ENCODE peak calls at places on chromosomes 13 and 19, in five cellular contexts. I, G, V, E and R are unnamed samples.

GRCh38 chr13:53405616-53406015 is 377.0 kb downstream of the OLFM4 start:
- DNase-seq in G (peak), V (no peak), E (peak), I (peak), R (no peak)

GRCh38 chr13:94950303-94950702 is 238.0 kb upstream of the SOX21 start:
- DNase-seq in E (no peak), V (no peak), I (no peak), G (no peak), R (no peak)

GRCh38 chr19:1460033-1460995 is 10.4 kb downstream of the APC2 start:
- DNase-seq in I (no peak), E (no peak), V (no peak), G (no peak), R (no peak)

GRCh38 chr13:48797127-48797526 is 143.4 kb downstream of the CYSLTR2 start:
- DNase-seq in V (no peak), I (no peak), E (no peak), G (no peak), R (no peak)

GRCh38 chr19:10920288-10920655 is 8.2 kb downstream of the YIPF2 start:
- DNase-seq in V (no peak), E (no peak), G (no peak), I (no peak), R (no peak)

GRCh38 chr19:6680141-6680540 is 10.2 kb upstream of the TNFSF14 start:
- DNase-seq in E (no peak), G (no peak), V (no peak), I (no peak), R (no peak)

GRCh38 chr19:28332886-28333285 is 880.1 kb downstream of the UQCRFS1 start:
- DNase-seq in G (no peak), E (no peak), I (no peak), V (no peak), R (no peak)

GRCh38 chr19:12657966-12658365 is 8.6 kb downstream of the MAN2B1 start:
- DNase-seq in G (no peak), I (no peak), E (no peak), V (no peak), R (no peak)

GRCh38 chr13:114161644-114162532 is 17.2 kb upstream of the CFAP97D2 start:
- DNase-seq in V (no peak), G (peak), I (no peak), E (no peak), R (peak)

GRCh38 chr19:8387688-8388611 is 2.2 kb upstream of the RAB11B start:
- DNase-seq in G (peak), E (no peak), V (no peak), I (peak), R (no peak)

GRCh38 chr13:71864094-71864980 is 2.7 kb downstream of the DACH1 start:
- DNase-seq in I (no peak), V (no peak), G (no peak), E (peak), R (peak)

GRCh38 chr19:58356971-58357797 is 3.9 kb upstream of the A1BG start:
- DNase-seq in E (no peak), I (no peak), V (no peak), G (no peak), R (no peak)

GRCh38 chr19:58364127-58364526 is 1.6 kb upstream of the ZNF497 start:
- DNase-seq in V (no peak), I (no peak), G (no peak), E (no peak), R (no peak)

GRCh38 chr19:58362272-58362994 is at the start of gene ZNF497:
- DNase-seq in E (peak), I (peak), V (peak), G (peak), R (peak)

GRCh38 chr19:58357798-58358145 is 4.5 kb upstream of the A1BG start:
- DNase-seq in G (no peak), V (no peak), E (no peak), I (no peak), R (no peak)

GRCh38 chr19:58361900-58362271 is 665 bp downstream of the ZNF497 start:
- DNase-seq in G (peak), E (no peak), V (peak), I (peak), R (no peak)
- TF ChIP-seq JUN in G (no peak), E (no peak), V (no peak), I (no peak), R (no peak)

GRCh38 chr13:110187501-110188161 is 119.3 kb downstream of the COL4A1 start:
- DNase-seq in E (no peak), G (no peak), I (no peak), V (no peak), R (peak)
- H3K27ac ChIP-seq in E (no peak), G (no peak), I (no peak), V (no peak), R (no peak)

GRCh38 chr13:39956036-39956435 is 300.6 kb downstream of the COG6 start:
- DNase-seq in V (no peak), E (no peak), G (no peak), I (no peak), R (no peak)
- TF ChIP-seq JUN in V (no peak), E (no peak), G (no peak), I (no peak), R (no peak)

GRCh38 chr13:99895428-99895998 is 76.1 kb downstream of the ZIC5 start:
- DNase-seq in I (no peak), G (no peak), V (no peak), E (no peak), R (peak)

GRCh38 chr13:99894105-99894504 is 77.5 kb downstream of the ZIC5 start:
- DNase-seq in E (no peak), V (no peak), G (no peak), I (no peak), R (no peak)

GRCh38 chr13:99894835-99895427 is 76.6 kb downstream of the ZIC5 start:
- DNase-seq in G (no peak), V (no peak), E (no peak), I (no peak), R (peak)

GRCh38 chr13:99896712-99897440 is 74.7 kb downstream of the ZIC5 start:
- DNase-seq in G (no peak), E (no peak), V (no peak), I (no peak), R (no peak)

DNA sequence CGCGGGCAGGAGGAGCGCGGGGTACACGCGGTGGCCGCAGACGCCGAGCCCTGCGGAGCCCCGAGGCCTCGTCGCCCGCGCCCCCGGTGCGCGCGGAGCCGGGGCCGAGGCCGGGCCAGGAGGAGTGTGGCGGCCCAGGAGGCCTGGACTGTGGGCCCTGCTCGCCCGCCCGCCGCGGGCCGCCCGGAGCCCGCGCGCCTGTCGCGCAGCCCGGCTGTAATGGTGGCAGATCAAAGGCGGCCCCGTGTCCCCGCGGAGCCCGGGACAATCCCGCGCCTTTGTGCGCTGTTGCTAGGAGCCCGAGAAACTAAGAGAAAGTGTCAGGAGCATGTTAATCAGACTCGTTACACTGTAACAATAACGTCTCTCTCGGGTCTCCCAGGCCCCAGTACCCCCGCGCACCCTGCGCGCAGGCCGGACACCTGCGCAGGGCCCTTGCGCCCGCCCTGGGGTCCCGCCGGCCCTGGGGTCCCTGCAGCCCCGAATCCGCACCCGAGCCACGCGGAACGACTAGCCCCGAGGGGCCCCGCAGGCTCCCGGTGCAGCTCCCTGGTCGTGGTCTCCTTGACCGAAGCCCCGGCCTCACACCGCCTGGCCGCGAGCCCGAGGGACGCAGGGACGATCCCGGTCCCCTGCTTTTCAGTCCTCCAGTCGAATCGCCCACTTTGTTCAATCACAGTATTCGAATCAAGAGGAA is 75.4 kb downstream of the ZIC5 start:
- DNase-seq in E (peak), I (no peak), V (no peak), G (no peak), R (no peak)
- H3K27ac ChIP-seq in E (no peak), I (no peak), V (no peak), G (no peak), R (no peak)

GRCh38 chr19:14407889-14408640 is 11.1 kb downstream of the DDX39A start:
- DNase-seq in V (peak), E (no peak), I (no peak), G (peak), R (no peak)
- TF ChIP-seq JUN in V (no peak), E (no peak), I (no peak), G (no peak), R (no peak)

DNA sequence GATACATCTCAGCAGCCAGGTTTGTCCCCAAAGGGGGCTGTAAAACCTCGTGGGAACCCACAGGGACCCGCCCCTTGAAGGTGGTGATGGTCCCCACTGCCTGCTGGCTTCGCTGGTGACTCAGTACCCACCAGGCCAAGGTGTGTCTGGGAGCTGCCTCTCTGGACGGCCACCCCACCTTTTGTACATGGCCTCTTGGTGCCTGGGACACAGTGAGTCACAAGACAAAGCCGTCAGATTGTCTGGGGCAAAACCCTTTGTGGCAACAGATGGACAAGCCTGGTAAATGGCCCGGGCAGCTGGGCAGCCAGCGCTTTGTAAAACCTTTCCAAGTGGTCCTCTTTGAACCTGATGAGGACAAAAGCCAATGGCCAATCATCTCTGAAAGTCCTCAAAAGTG is 27.9 kb upstream of the KLF2 start:
- DNase-seq in I (peak), G (no peak), V (no peak), E (no peak), R (no peak)
- H3K27ac ChIP-seq in I (peak), G (no peak), V (no peak), E (no peak), R (no peak)

GRCh38 chr19:56066152-56067023 is 54.7 kb downstream of the ZNF787 start:
- DNase-seq in E (peak), I (peak), G (peak), V (peak), R (peak)
- TF ChIP-seq JUN in E (no peak), I (no peak), G (no peak), V (no peak), R (no peak)

GRCh38 chr19:48325265-48325910 is at the start of gene EMP3:
- DNase-seq in V (peak), E (peak), G (no peak), I (peak), R (peak)
- H3K27ac ChIP-seq in V (peak), E (no peak), G (no peak), I (peak), R (peak)

DNA sequence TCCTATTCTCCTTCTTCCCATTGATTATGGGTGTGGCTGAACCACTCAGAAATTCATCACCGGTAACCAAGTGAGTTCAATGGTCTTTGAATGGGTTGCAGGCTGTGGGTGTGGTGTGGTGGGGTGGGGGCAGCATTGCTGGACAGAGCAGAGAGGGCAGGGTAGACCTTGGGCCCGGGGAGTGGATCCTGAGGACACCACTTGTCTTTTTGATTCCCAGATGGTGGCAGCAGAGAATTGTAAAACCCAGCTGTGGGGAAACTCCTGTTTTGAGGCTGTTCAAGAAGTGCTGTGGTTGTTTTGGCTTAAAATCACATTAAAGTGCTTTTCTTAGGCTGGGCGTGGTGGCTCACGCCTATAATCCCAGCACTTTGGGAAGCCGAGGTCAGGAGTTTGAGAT is 45.8 kb upstream of the RGCC start:
- DNase-seq in G (peak), I (peak), E (no peak), V (no peak), R (peak)
- TF ChIP-seq JUN in G (no peak), I (no peak), E (no peak), V (no peak), R (no peak)